ENCODE peak calls at places on chromosomes 2 and 18, in six cellular contexts. L, U, C, M, V and F are unnamed samples.

GRCh38 chr2:96107883-96108551 is 8.4 kb downstream of the ADRA2B start:
- DNase-seq in V (no peak), M (no peak), U (no peak), C (no peak), L (no peak), F (no peak)

GRCh38 chr2:24850944-24851343 is 57.7 kb downstream of the CENPO start:
- DNase-seq in L (no peak), M (no peak), U (no peak), C (no peak), V (no peak), F (no peak)

GRCh38 chr2:113088173-113088992 is 20.6 kb downstream of the IL1F10 start:
- DNase-seq in U (no peak), C (no peak), M (no peak), L (no peak), V (no peak), F (no peak)

GRCh38 chr2:230893881-230894781 is 29.4 kb downstream of the ITM2C start:
- DNase-seq in V (no peak), C (no peak), U (no peak), L (peak), M (no peak), F (peak)

GRCh38 chr18:76765649-76766048 is 56.7 kb upstream of the ZNF236 start:
- DNase-seq in L (peak), V (no peak), U (no peak), M (no peak), C (no peak), F (no peak)

GRCh38 chr2:45006041-45006941 is 3.0 kb downstream of the SIX2 start:
- DNase-seq in C (no peak), U (no peak), V (no peak), M (no peak), L (no peak), F (no peak)

GRCh38 chr2:85672486-85672885 is 4.5 kb upstream of the SFTPB start:
- DNase-seq in M (no peak), L (no peak), C (no peak), V (no peak), U (no peak), F (no peak)

GRCh38 chr2:63658176-63658968 is 69.6 kb downstream of the MDH1 start:
- DNase-seq in L (peak), V (no peak), U (no peak), M (no peak), C (no peak), F (peak)

GRCh38 chr2:43315482-43315881 is 89.1 kb upstream of the ZFP36L2 start:
- DNase-seq in C (no peak), U (no peak), M (no peak), L (no peak), V (no peak), F (no peak)

GRCh38 chr2:205148756-205149155 is 533.5 kb upstream of the NRP2 start:
- DNase-seq in C (no peak), V (no peak), M (no peak), L (no peak), U (no peak), F (no peak)

GRCh38 chr2:36486546-36487044 is 111.4 kb downstream of the FEZ2 start:
- DNase-seq in V (no peak), L (peak), C (no peak), M (no peak), U (peak), F (peak)